ENCODE peak calls at places on chromosomes 12 and 14, in seven cellular contexts. One of them, this sample, is unnamed.

GRCh38 chr12:118302053-118302452 is 70.7 kb downstream of the TAOK3 start:
- DNase-seq in brain microvascular endothelial cell: no peak
- DNase-seq in bronchial epithelial cell: peak; percentile 74
- DNase-seq in GM13976: no peak
- DNase-seq in testis: no peak
- DNase-seq in B cell: no peak
- DNase-seq in A549: no peak
- DNase-seq in this sample: no peak

GRCh38 chr14:77593501-77593911 is 22.9 kb downstream of the SPTLC2 start:
- DNase-seq in brain microvascular endothelial cell: no peak
- DNase-seq in bronchial epithelial cell: peak; percentile 79
- DNase-seq in GM13976: peak; percentile 48
- DNase-seq in testis: no peak
- DNase-seq in B cell: peak; percentile 58
- DNase-seq in A549: no peak
- DNase-seq in this sample: peak; percentile 38

GRCh38 chr14:99574099-99574880 is 29.7 kb downstream of the CCDC85C start:
- DNase-seq in brain microvascular endothelial cell: peak; percentile 55
- DNase-seq in bronchial epithelial cell: peak; percentile 18
- DNase-seq in GM13976: no peak
- DNase-seq in testis: peak; percentile 80
- DNase-seq in B cell: no peak
- DNase-seq in A549: peak; percentile 76
- DNase-seq in this sample: no peak

GRCh38 chr12:34397591-34398365 is 375.5 kb downstream of the ALG10 start:
- DNase-seq in brain microvascular endothelial cell: no peak
- DNase-seq in bronchial epithelial cell: no peak
- DNase-seq in GM13976: peak; percentile 6
- DNase-seq in testis: peak; percentile 5
- DNase-seq in B cell: no peak
- DNase-seq in A549: no peak
- DNase-seq in this sample: peak; percentile 0

GRCh38 chr12:94305293-94305957 is 154.2 kb downstream of the CEP83 start:
- DNase-seq in brain microvascular endothelial cell: no peak
- DNase-seq in bronchial epithelial cell: peak; percentile 38
- DNase-seq in GM13976: no peak
- DNase-seq in testis: no peak
- DNase-seq in B cell: no peak
- DNase-seq in A549: no peak
- DNase-seq in this sample: no peak

GRCh38 chr12:18502422-18502821 is 235.4 kb downstream of the PLCZ1 start:
- DNase-seq in brain microvascular endothelial cell: no peak
- DNase-seq in bronchial epithelial cell: no peak
- DNase-seq in GM13976: no peak
- DNase-seq in testis: no peak
- DNase-seq in B cell: no peak
- DNase-seq in A549: no peak
- DNase-seq in this sample: no peak

GRCh38 chr14:23030936-23031335 is 3.8 kb downstream of the PSMB5 start:
- DNase-seq in brain microvascular endothelial cell: no peak
- DNase-seq in bronchial epithelial cell: peak; percentile 45
- DNase-seq in GM13976: no peak
- DNase-seq in testis: no peak
- DNase-seq in B cell: no peak
- DNase-seq in A549: no peak
- DNase-seq in this sample: no peak

GRCh38 chr14:89618309-89618708 is 201.3 kb upstream of the FOXN3 start:
- DNase-seq in brain microvascular endothelial cell: no peak
- DNase-seq in bronchial epithelial cell: peak; percentile 15
- DNase-seq in GM13976: no peak
- DNase-seq in testis: no peak
- DNase-seq in B cell: peak; percentile 25
- DNase-seq in A549: no peak
- DNase-seq in this sample: peak; percentile 45

GRCh38 chr12:77384941-77385340 is 319.6 kb upstream of the E2F7 start:
- DNase-seq in brain microvascular endothelial cell: peak; percentile 14
- DNase-seq in bronchial epithelial cell: no peak
- DNase-seq in GM13976: no peak
- DNase-seq in testis: no peak
- DNase-seq in B cell: no peak
- DNase-seq in A549: no peak
- DNase-seq in this sample: no peak

GRCh38 chr14:65277027-65277426 is 135.5 kb upstream of the FUT8 start:
- DNase-seq in brain microvascular endothelial cell: no peak
- DNase-seq in bronchial epithelial cell: peak; percentile 82
- DNase-seq in GM13976: no peak
- DNase-seq in testis: no peak
- DNase-seq in B cell: no peak
- DNase-seq in A549: no peak
- DNase-seq in this sample: no peak

GRCh38 chr12:52032431-52032796 is 18.8 kb upstream of the NR4A1 start:
- DNase-seq in brain microvascular endothelial cell: peak; percentile 79
- DNase-seq in bronchial epithelial cell: peak; percentile 39
- DNase-seq in GM13976: no peak
- DNase-seq in testis: peak; percentile 94
- DNase-seq in B cell: no peak
- DNase-seq in A549: no peak
- DNase-seq in this sample: no peak

GRCh38 chr14:63759454-63759853 is 31.6 kb upstream of the SGPP1 start:
- DNase-seq in brain microvascular endothelial cell: no peak
- DNase-seq in bronchial epithelial cell: no peak
- DNase-seq in GM13976: peak; percentile 48
- DNase-seq in testis: no peak
- DNase-seq in B cell: peak; percentile 43
- DNase-seq in A549: no peak
- DNase-seq in this sample: peak; percentile 48

GRCh38 chr14:61710853-61711817 is 15.8 kb downstream of the HIF1A start:
- DNase-seq in brain microvascular endothelial cell: no peak
- DNase-seq in bronchial epithelial cell: peak; percentile 42
- DNase-seq in GM13976: no peak
- DNase-seq in testis: no peak
- DNase-seq in B cell: peak; percentile 23
- DNase-seq in A549: no peak
- DNase-seq in this sample: no peak

GRCh38 chr12:14655284-14655683 is 41.1 kb downstream of the GUCY2C start:
- DNase-seq in brain microvascular endothelial cell: no peak
- DNase-seq in bronchial epithelial cell: no peak
- DNase-seq in GM13976: no peak
- DNase-seq in testis: no peak
- DNase-seq in B cell: no peak
- DNase-seq in A549: no peak
- DNase-seq in this sample: no peak
- TF ChIP-seq CTCF in brain microvascular endothelial cell: no peak
- TF ChIP-seq CTCF in bronchial epithelial cell: no peak
- TF ChIP-seq CTCF in GM13976: no peak
- TF ChIP-seq CTCF in testis: no peak
- TF ChIP-seq CTCF in B cell: no peak
- TF ChIP-seq CTCF in A549: no peak
- TF ChIP-seq CTCF in this sample: no peak

GRCh38 chr14:78611796-78612571 is 441.8 kb downstream of the NRXN3 start:
- DNase-seq in brain microvascular endothelial cell: no peak
- DNase-seq in bronchial epithelial cell: no peak
- DNase-seq in GM13976: no peak
- DNase-seq in testis: no peak
- DNase-seq in B cell: no peak
- DNase-seq in A549: no peak
- DNase-seq in this sample: no peak
- TF ChIP-seq CTCF in brain microvascular endothelial cell: no peak
- TF ChIP-seq CTCF in bronchial epithelial cell: no peak
- TF ChIP-seq CTCF in GM13976: no peak
- TF ChIP-seq CTCF in testis: no peak
- TF ChIP-seq CTCF in B cell: no peak
- TF ChIP-seq CTCF in A549: no peak
- TF ChIP-seq CTCF in this sample: no peak

GRCh38 chr12:109717390-109718357 is 4.0 kb downstream of the FAM222A start:
- DNase-seq in brain microvascular endothelial cell: no peak
- DNase-seq in bronchial epithelial cell: no peak
- DNase-seq in GM13976: no peak
- DNase-seq in testis: no peak
- DNase-seq in B cell: no peak
- DNase-seq in A549: no peak
- DNase-seq in this sample: no peak

GRCh38 chr12:109720152-109720855 is 6.7 kb downstream of the FAM222A start:
- DNase-seq in brain microvascular endothelial cell: no peak
- DNase-seq in bronchial epithelial cell: no peak
- DNase-seq in GM13976: no peak
- DNase-seq in testis: peak; percentile 58
- DNase-seq in B cell: no peak
- DNase-seq in A549: no peak
- DNase-seq in this sample: no peak

GRCh38 chr12:109718390-109718789 is 4.8 kb downstream of the FAM222A start:
- DNase-seq in brain microvascular endothelial cell: no peak
- DNase-seq in bronchial epithelial cell: no peak
- DNase-seq in GM13976: no peak
- DNase-seq in testis: no peak
- DNase-seq in B cell: no peak
- DNase-seq in A549: no peak
- DNase-seq in this sample: no peak

GRCh38 chr12:109720856-109721189 is 7.2 kb downstream of the FAM222A start:
- DNase-seq in brain microvascular endothelial cell: no peak
- DNase-seq in bronchial epithelial cell: no peak
- DNase-seq in GM13976: no peak
- DNase-seq in testis: no peak
- DNase-seq in B cell: no peak
- DNase-seq in A549: no peak
- DNase-seq in this sample: no peak

DNA sequence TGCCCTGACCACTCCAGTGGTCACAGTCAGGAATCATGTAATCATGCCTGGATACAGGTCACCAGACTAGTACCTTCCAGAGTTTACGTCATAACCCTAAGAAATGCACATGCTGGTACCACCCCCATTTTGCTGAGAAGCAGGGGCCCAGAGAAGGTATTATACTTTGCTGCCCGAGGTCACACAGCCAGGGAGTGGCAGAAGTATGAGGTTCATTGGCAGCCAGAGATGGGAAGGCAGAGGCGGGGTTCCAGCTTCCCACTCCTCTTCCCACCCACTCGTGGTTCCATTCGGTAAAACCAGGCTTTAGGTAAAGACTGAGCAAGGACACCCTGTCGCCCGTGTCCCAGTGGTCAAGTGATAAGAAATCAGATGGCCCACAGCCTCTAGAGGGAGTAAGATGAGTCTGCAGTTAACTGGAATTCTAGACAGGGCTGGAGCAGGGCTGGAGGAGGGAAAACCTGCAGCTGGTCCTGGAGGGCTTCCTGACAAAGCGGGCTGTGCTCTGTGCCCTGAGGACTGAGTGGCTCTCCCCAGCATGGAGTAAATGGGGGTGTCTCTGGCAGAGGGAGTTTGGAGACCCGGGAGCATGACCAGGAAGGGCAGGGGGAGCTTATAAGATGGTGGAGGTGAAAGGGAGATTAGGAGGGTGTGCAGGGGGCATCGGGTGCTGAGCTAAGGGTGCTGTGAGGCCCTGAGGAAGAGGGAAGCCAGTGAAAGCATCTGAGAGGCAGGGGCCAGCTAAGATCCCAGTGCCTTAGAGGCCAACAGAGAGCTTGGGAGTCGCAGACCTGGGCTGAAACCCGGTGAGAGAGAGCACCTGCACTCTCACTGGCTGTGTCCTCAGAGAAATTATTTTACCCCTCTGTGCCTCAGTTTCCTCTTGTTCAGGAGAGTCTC is 5.7 kb downstream of the FAM222A start:
- DNase-seq in brain microvascular endothelial cell: no peak
- DNase-seq in bronchial epithelial cell: no peak
- DNase-seq in GM13976: no peak
- DNase-seq in testis: no peak
- DNase-seq in B cell: no peak
- DNase-seq in A549: peak; percentile 49
- DNase-seq in this sample: no peak
- TF ChIP-seq CTCF in brain microvascular endothelial cell: peak; percentile 63
- TF ChIP-seq CTCF in bronchial epithelial cell: peak; percentile 32
- TF ChIP-seq CTCF in GM13976: no peak
- TF ChIP-seq CTCF in testis: no peak
- TF ChIP-seq CTCF in B cell: no peak
- TF ChIP-seq CTCF in A549: peak; percentile 22
- TF ChIP-seq CTCF in this sample: no peak

GRCh38 chr12:26719852-26720251 is 113.1 kb downstream of the ITPR2 start:
- DNase-seq in brain microvascular endothelial cell: no peak
- DNase-seq in bronchial epithelial cell: no peak
- DNase-seq in GM13976: no peak
- DNase-seq in testis: no peak
- DNase-seq in B cell: no peak
- DNase-seq in A549: no peak
- DNase-seq in this sample: no peak
- TF ChIP-seq CTCF in brain microvascular endothelial cell: peak; percentile 49
- TF ChIP-seq CTCF in bronchial epithelial cell: no peak
- TF ChIP-seq CTCF in GM13976: no peak
- TF ChIP-seq CTCF in testis: no peak
- TF ChIP-seq CTCF in B cell: no peak
- TF ChIP-seq CTCF in A549: no peak
- TF ChIP-seq CTCF in this sample: peak; percentile 5

GRCh38 chr14:81062816-81063215 is 107.4 kb downstream of the TSHR start:
- DNase-seq in brain microvascular endothelial cell: no peak
- DNase-seq in bronchial epithelial cell: no peak
- DNase-seq in GM13976: no peak
- DNase-seq in testis: no peak
- DNase-seq in B cell: peak; percentile 2
- DNase-seq in A549: peak; percentile 20
- DNase-seq in this sample: no peak
- TF ChIP-seq CTCF in brain microvascular endothelial cell: peak; percentile 43
- TF ChIP-seq CTCF in bronchial epithelial cell: no peak
- TF ChIP-seq CTCF in GM13976: no peak
- TF ChIP-seq CTCF in testis: no peak
- TF ChIP-seq CTCF in B cell: peak; percentile 37
- TF ChIP-seq CTCF in A549: peak; percentile 24
- TF ChIP-seq CTCF in this sample: no peak

DNA sequence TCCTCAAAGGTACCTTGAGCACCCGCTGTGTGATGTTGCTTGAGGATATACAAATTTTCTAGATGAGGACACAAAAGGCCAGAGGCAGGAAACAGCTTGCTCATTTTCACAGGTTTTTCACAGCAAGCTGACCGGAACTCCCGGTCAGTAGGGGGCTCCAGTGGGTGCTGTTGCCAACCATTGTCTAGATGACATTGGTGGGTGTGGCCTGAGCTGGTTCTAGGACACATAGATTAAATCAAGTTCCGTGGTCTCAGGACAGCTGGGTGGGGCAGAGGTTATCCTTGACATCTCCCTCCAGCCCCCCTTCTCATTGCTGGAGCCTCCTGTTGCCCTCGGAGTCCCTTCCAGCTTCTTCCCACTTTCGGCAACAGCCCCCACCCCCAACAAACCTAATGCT is 153.6 kb upstream of the FKBP4 start:
- DNase-seq in brain microvascular endothelial cell: peak; percentile 30
- DNase-seq in bronchial epithelial cell: no peak
- DNase-seq in GM13976: no peak
- DNase-seq in testis: no peak
- DNase-seq in B cell: no peak
- DNase-seq in A549: peak; percentile 45
- DNase-seq in this sample: no peak
- TF ChIP-seq CTCF in brain microvascular endothelial cell: peak; percentile 68
- TF ChIP-seq CTCF in bronchial epithelial cell: no peak
- TF ChIP-seq CTCF in GM13976: peak; percentile 23
- TF ChIP-seq CTCF in testis: no peak
- TF ChIP-seq CTCF in B cell: no peak
- TF ChIP-seq CTCF in A549: peak; percentile 19
- TF ChIP-seq CTCF in this sample: no peak

GRCh38 chr12:21962821-21963220 is 21.6 kb upstream of the ABCC9 start:
- DNase-seq in brain microvascular endothelial cell: no peak
- DNase-seq in bronchial epithelial cell: no peak
- DNase-seq in GM13976: no peak
- DNase-seq in testis: no peak
- DNase-seq in B cell: no peak
- DNase-seq in A549: no peak
- DNase-seq in this sample: no peak
- TF ChIP-seq CTCF in brain microvascular endothelial cell: no peak
- TF ChIP-seq CTCF in bronchial epithelial cell: peak; percentile 2
- TF ChIP-seq CTCF in GM13976: no peak
- TF ChIP-seq CTCF in testis: no peak
- TF ChIP-seq CTCF in B cell: no peak
- TF ChIP-seq CTCF in A549: no peak
- TF ChIP-seq CTCF in this sample: no peak

This sample was measured in GM20000.